ENCODE peak calls at places on chromosome 22, in four cellular contexts. N, B, H and A are unnamed samples. For H3K9me3, the result is how much of the 10 kb centered on the place peaks cover.

GRCh38 chr22:49772692-49773091 is 55.0 kb downstream of the BRD1 start:
- DNase-seq in N (no peak), B (no peak), H (no peak), A (no peak)

GRCh38 chr22:41504397-41504796 is 35.5 kb downstream of the ACO2 start:
- DNase-seq in N (peak), B (no peak), H (no peak), A (no peak)

GRCh38 chr22:27754888-27755480 is 46.6 kb downstream of the MN1 start:
- DNase-seq in N (no peak), B (no peak), H (no peak), A (no peak)

GRCh38 chr22:28283025-28283654 is 364.1 kb upstream of the PITPNB start:
- DNase-seq in N (no peak), B (no peak), H (no peak), A (no peak)

GRCh38 chr22:25746012-25746373 is 4.0 kb downstream of the MYO18B start:
- DNase-seq in N (no peak), B (no peak), H (no peak), A (no peak)

GRCh38 chr22:31087744-31088215 is 6.7 kb downstream of the SMTN start:
- DNase-seq in N (no peak), B (no peak), H (no peak), A (no peak)

GRCh38 chr22:46061124-46061410 is 84.1 kb upstream of the WNT7B start:
- DNase-seq in N (no peak), B (no peak), H (no peak), A (no peak)

GRCh38 chr22:36243996-36244395 is 4.7 kb upstream of the APOL2 start:
- DNase-seq in N (peak), B (no peak), H (no peak), A (no peak)

GRCh38 chr22:49148895-49149418 is 678.7 kb downstream of the BRD1 start:
- DNase-seq in N (no peak), B (no peak), H (no peak), A (no peak)

GRCh38 chr22:27792452-27793165 is 8.9 kb downstream of the MN1 start:
- DNase-seq in N (no peak), B (no peak), H (no peak), A (no peak)

GRCh38 chr22:32579533-32580220 is 105.1 kb downstream of the FBXO7 start:
- DNase-seq in N (no peak), B (no peak), H (no peak), A (no peak)

GRCh38 chr22:28430656-28431055 is 249.0 kb downstream of the TTC28 start:
- DNase-seq in N (no peak), B (no peak), H (no peak), A (no peak)

GRCh38 chr22:22386602-22387385 is 121.7 kb downstream of the ZNF280B start:
- DNase-seq in N (no peak), B (no peak), H (no peak), A (no peak)

GRCh38 chr22:18059473-18059872 is 18.3 kb upstream of the PEX26 start:
- DNase-seq in N (no peak), B (no peak), H (no peak), A (no peak)

GRCh38 chr22:27046126-27046525 is 388.7 kb downstream of the MIAT start:
- DNase-seq in N (no peak), B (no peak), H (no peak), A (no peak)

GRCh38 chr22:32836286-32836859 is 34.9 kb downstream of the TIMP3 start:
- DNase-seq in N (no peak), B (no peak), H (no peak), A (peak)

GRCh38 chr22:48438791-48439559 is 1388.7 kb downstream of the BRD1 start:
- DNase-seq in N (no peak), B (no peak), H (no peak), A (no peak)

GRCh38 chr22:24230911-24231656 is 13.8 kb downstream of the GGT5 start:
- DNase-seq in N (peak), B (no peak), H (no peak), A (peak)

GRCh38 chr22:43345356-43345755 is 2.2 kb upstream of the SCUBE1 start:
- DNase-seq in N (no peak), B (no peak), H (no peak), A (no peak)

GRCh38 chr22:23353004-23353403 is 172.7 kb downstream of the BCR start:
- DNase-seq in N (no peak), B (no peak), H (no peak), A (no peak)

GRCh38 chr22:41512421-41513194 is 31.7 kb downstream of the POLR3H start:
- DNase-seq in N (peak), B (no peak), H (peak), A (no peak)

GRCh38 chr22:32531955-32532818 is 57.6 kb downstream of the FBXO7 start:
- DNase-seq in N (peak), B (peak), H (no peak), A (peak)

GRCh38 chr22:25027052-25027525 is 74.6 kb downstream of the KIAA1671 start:
- DNase-seq in N (no peak), B (no peak), H (no peak), A (peak)

GRCh38 chr22:38748487-38749136 is 7.2 kb downstream of the SUN2 start:
- DNase-seq in N (no peak), B (no peak), H (peak), A (no peak)
- TF ChIP-seq CTCF in N (no peak), B (no peak), H (no peak), A (no peak)

GRCh38 chr22:47210112-47210657 is 447.7 kb downstream of the TBC1D22A start:
- DNase-seq in N (no peak), B (no peak), H (no peak), A (no peak)
- H3K9me3 ChIP-seq in N (under half), B (under half), H (under half), A (under half)

GRCh38 chr22:20551805-20552449 is 44.5 kb downstream of the MED15 start:
- DNase-seq in N (peak), B (no peak), H (no peak), A (no peak)

GRCh38 chr22:20552450-20552894 is 45.1 kb downstream of the MED15 start:
- DNase-seq in N (peak), B (no peak), H (no peak), A (peak)

GRCh38 chr22:20553947-20554741 is 46.7 kb downstream of the MED15 start:
- DNase-seq in N (no peak), B (no peak), H (no peak), A (no peak)

GRCh38 chr22:20550851-20551744 is 43.7 kb downstream of the MED15 start:
- DNase-seq in N (peak), B (no peak), H (no peak), A (no peak)

DNA sequence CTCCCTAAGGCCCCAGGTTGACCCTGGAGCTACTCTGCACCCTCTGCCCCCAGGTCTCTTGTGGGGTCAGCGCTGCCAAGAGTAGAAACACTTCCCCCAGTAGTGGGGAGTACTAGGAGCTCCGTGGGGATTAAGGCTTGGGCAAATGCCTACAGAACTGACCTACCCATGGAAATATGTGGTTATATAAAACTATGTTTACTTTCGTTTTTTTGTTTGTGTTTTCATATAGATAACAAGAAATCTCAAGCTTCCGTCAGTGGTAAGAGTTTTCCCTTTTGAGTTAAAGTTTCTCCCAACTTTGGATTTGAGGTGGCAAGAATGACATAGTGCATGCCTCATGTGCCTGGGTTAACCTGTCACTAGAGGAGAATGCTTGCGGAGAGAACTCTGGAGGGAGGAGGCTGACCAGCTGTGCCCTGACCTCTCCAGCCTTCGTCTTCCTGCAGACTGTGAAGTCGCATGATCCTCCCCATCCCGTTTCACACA is 45.5 kb downstream of the MED15 start:
- DNase-seq in N (no peak), B (no peak), H (no peak), A (no peak)
- H3K4me3 ChIP-seq in N (no peak), B (no peak), H (no peak), A (no peak)

DNA sequence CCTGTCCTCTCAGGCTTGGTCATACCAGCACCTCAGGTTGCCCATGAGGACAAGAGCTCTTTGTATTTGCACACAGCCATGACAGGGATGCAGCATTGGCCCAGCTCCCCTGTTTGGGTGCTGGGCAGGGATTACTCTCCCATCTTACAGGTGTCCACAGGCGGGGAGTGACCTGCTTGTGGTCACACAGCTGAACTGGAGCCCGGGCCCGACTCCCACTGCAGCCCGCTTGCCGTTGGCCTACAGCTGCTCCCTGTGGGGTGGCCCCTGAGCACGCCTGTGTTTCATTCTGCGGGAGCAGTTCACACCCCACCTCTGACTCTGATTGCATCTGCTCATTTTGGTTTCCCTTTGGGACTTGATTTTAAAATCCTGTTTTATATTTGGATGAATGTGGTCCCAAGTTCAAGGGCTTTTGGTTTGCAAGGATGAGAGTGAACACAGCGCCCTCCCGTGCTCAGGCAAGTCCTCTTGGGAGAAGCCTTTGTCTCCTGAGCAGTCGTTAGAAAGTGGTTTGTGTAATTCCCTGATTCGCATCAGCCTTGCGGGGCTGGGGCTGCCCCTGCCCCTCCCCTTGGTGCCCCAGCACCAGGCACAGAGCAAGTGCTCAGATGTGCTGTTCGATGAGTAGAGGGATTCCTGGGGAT is 9.3 kb downstream of the PICK1 start:
- DNase-seq in N (no peak), B (no peak), H (no peak), A (no peak)
- TF ChIP-seq CTCF in N (no peak), B (no peak), H (no peak), A (no peak)